ENCODE peak calls at places on chromosomes 2 and 18, in ten cellular contexts. One of them, this sample, is unnamed.

GRCh38 chr2:166365239-166365638 is 10.5 kb downstream of the SCN9A start:
- DNase-seq in EL: no peak
- DNase-seq in T-helper 2 cell: no peak
- DNase-seq in fibroblast of mammary gland: no peak
- DNase-seq in mucosa of descending colon: no peak
- DNase-seq in lower lobe of right lung: no peak
- DNase-seq in activated T-cell treated with anti-CD3 and anti-CD28 coated beads for 1 hour: no peak
- DNase-seq in activated CD8-positive, alpha-beta memory T cell treated with anti-CD3 and anti-CD28 coated beads for 24 hours: no peak
- DNase-seq in K562: no peak
- DNase-seq in NCI-H1092: no peak
- DNase-seq in this sample: no peak

GRCh38 chr18:49031511-49032188 is 80.9 kb upstream of the SMAD7 start:
- DNase-seq in EL: no peak
- DNase-seq in T-helper 2 cell: peak; percentile 6
- DNase-seq in fibroblast of mammary gland: no peak
- DNase-seq in mucosa of descending colon: no peak
- DNase-seq in lower lobe of right lung: no peak
- DNase-seq in activated T-cell treated with anti-CD3 and anti-CD28 coated beads for 1 hour: no peak
- DNase-seq in activated CD8-positive, alpha-beta memory T cell treated with anti-CD3 and anti-CD28 coated beads for 24 hours: peak; percentile 74
- DNase-seq in K562: no peak
- DNase-seq in NCI-H1092: no peak
- DNase-seq in this sample: no peak

GRCh38 chr2:63555299-63555698 is 33.0 kb downstream of the WDPCP start:
- DNase-seq in EL: no peak
- DNase-seq in T-helper 2 cell: no peak
- DNase-seq in fibroblast of mammary gland: no peak
- DNase-seq in mucosa of descending colon: no peak
- DNase-seq in lower lobe of right lung: no peak
- DNase-seq in activated T-cell treated with anti-CD3 and anti-CD28 coated beads for 1 hour: no peak
- DNase-seq in activated CD8-positive, alpha-beta memory T cell treated with anti-CD3 and anti-CD28 coated beads for 24 hours: no peak
- DNase-seq in K562: no peak
- DNase-seq in NCI-H1092: no peak
- DNase-seq in this sample: no peak

GRCh38 chr18:58785870-58786269 is 78.8 kb upstream of the ZNF532 start:
- DNase-seq in EL: no peak
- DNase-seq in T-helper 2 cell: no peak
- DNase-seq in fibroblast of mammary gland: no peak
- DNase-seq in mucosa of descending colon: no peak
- DNase-seq in lower lobe of right lung: no peak
- DNase-seq in activated T-cell treated with anti-CD3 and anti-CD28 coated beads for 1 hour: no peak
- DNase-seq in activated CD8-positive, alpha-beta memory T cell treated with anti-CD3 and anti-CD28 coated beads for 24 hours: no peak
- DNase-seq in K562: no peak
- DNase-seq in NCI-H1092: no peak
- DNase-seq in this sample: no peak

GRCh38 chr2:64179582-64180321 is 35.5 kb upstream of the PELI1 start:
- DNase-seq in EL: no peak
- DNase-seq in T-helper 2 cell: no peak
- DNase-seq in fibroblast of mammary gland: peak; percentile 52
- DNase-seq in mucosa of descending colon: no peak
- DNase-seq in lower lobe of right lung: no peak
- DNase-seq in activated T-cell treated with anti-CD3 and anti-CD28 coated beads for 1 hour: no peak
- DNase-seq in activated CD8-positive, alpha-beta memory T cell treated with anti-CD3 and anti-CD28 coated beads for 24 hours: no peak
- DNase-seq in K562: no peak
- DNase-seq in NCI-H1092: no peak
- DNase-seq in this sample: peak; percentile 7

GRCh38 chr2:241035818-241036396 is 37.5 kb downstream of the SNED1 start:
- DNase-seq in EL: no peak
- DNase-seq in T-helper 2 cell: peak; percentile 56
- DNase-seq in fibroblast of mammary gland: no peak
- DNase-seq in mucosa of descending colon: no peak
- DNase-seq in lower lobe of right lung: no peak
- DNase-seq in activated T-cell treated with anti-CD3 and anti-CD28 coated beads for 1 hour: peak; percentile 29
- DNase-seq in activated CD8-positive, alpha-beta memory T cell treated with anti-CD3 and anti-CD28 coated beads for 24 hours: no peak
- DNase-seq in K562: peak; percentile 25
- DNase-seq in NCI-H1092: no peak
- DNase-seq in this sample: no peak

GRCh38 chr2:201242562-201243277 is 17.6 kb upstream of the CASP8 start:
- DNase-seq in EL: no peak
- DNase-seq in T-helper 2 cell: no peak
- DNase-seq in fibroblast of mammary gland: no peak
- DNase-seq in mucosa of descending colon: no peak
- DNase-seq in lower lobe of right lung: no peak
- DNase-seq in activated T-cell treated with anti-CD3 and anti-CD28 coated beads for 1 hour: no peak
- DNase-seq in activated CD8-positive, alpha-beta memory T cell treated with anti-CD3 and anti-CD28 coated beads for 24 hours: peak; percentile 13
- DNase-seq in K562: no peak
- DNase-seq in NCI-H1092: no peak
- DNase-seq in this sample: no peak

GRCh38 chr2:98432145-98432544 is 12.5 kb upstream of the INPP4A start:
- DNase-seq in EL: no peak
- DNase-seq in T-helper 2 cell: no peak
- DNase-seq in fibroblast of mammary gland: no peak
- DNase-seq in mucosa of descending colon: no peak
- DNase-seq in lower lobe of right lung: no peak
- DNase-seq in activated T-cell treated with anti-CD3 and anti-CD28 coated beads for 1 hour: no peak
- DNase-seq in activated CD8-positive, alpha-beta memory T cell treated with anti-CD3 and anti-CD28 coated beads for 24 hours: no peak
- DNase-seq in K562: no peak
- DNase-seq in NCI-H1092: no peak
- DNase-seq in this sample: no peak

GRCh38 chr2:234768608-234769196 is 183.1 kb upstream of the SH3BP4 start:
- DNase-seq in EL: peak; percentile 13
- DNase-seq in T-helper 2 cell: no peak
- DNase-seq in fibroblast of mammary gland: no peak
- DNase-seq in mucosa of descending colon: no peak
- DNase-seq in lower lobe of right lung: no peak
- DNase-seq in activated T-cell treated with anti-CD3 and anti-CD28 coated beads for 1 hour: no peak
- DNase-seq in activated CD8-positive, alpha-beta memory T cell treated with anti-CD3 and anti-CD28 coated beads for 24 hours: no peak
- DNase-seq in K562: no peak
- DNase-seq in NCI-H1092: no peak
- DNase-seq in this sample: no peak

GRCh38 chr2:179837408-179837807 is 24.0 kb downstream of the ZNF385B start:
- DNase-seq in EL: peak; percentile 81
- DNase-seq in T-helper 2 cell: no peak
- DNase-seq in fibroblast of mammary gland: peak; percentile 80
- DNase-seq in mucosa of descending colon: no peak
- DNase-seq in lower lobe of right lung: no peak
- DNase-seq in activated T-cell treated with anti-CD3 and anti-CD28 coated beads for 1 hour: no peak
- DNase-seq in activated CD8-positive, alpha-beta memory T cell treated with anti-CD3 and anti-CD28 coated beads for 24 hours: no peak
- DNase-seq in K562: no peak
- DNase-seq in NCI-H1092: no peak
- DNase-seq in this sample: peak; percentile 73

GRCh38 chr2:188369365-188369764 is 77.7 kb downstream of the GULP1 start:
- DNase-seq in EL: peak; percentile 71
- DNase-seq in T-helper 2 cell: no peak
- DNase-seq in fibroblast of mammary gland: peak; percentile 70
- DNase-seq in mucosa of descending colon: no peak
- DNase-seq in lower lobe of right lung: no peak
- DNase-seq in activated T-cell treated with anti-CD3 and anti-CD28 coated beads for 1 hour: no peak
- DNase-seq in activated CD8-positive, alpha-beta memory T cell treated with anti-CD3 and anti-CD28 coated beads for 24 hours: no peak
- DNase-seq in K562: peak; percentile 11
- DNase-seq in NCI-H1092: no peak
- DNase-seq in this sample: peak; percentile 49

GRCh38 chr2:86788172-86788571 is 2.5 kb downstream of the CD8A start:
- DNase-seq in EL: no peak
- DNase-seq in T-helper 2 cell: no peak
- DNase-seq in fibroblast of mammary gland: no peak
- DNase-seq in mucosa of descending colon: no peak
- DNase-seq in lower lobe of right lung: no peak
- DNase-seq in activated T-cell treated with anti-CD3 and anti-CD28 coated beads for 1 hour: no peak
- DNase-seq in activated CD8-positive, alpha-beta memory T cell treated with anti-CD3 and anti-CD28 coated beads for 24 hours: no peak
- DNase-seq in K562: no peak
- DNase-seq in NCI-H1092: no peak
- DNase-seq in this sample: no peak

GRCh38 chr2:209640358-209640757 is 131.3 kb upstream of the UNC80 start:
- DNase-seq in EL: peak; percentile 13
- DNase-seq in T-helper 2 cell: no peak
- DNase-seq in fibroblast of mammary gland: peak; percentile 21
- DNase-seq in mucosa of descending colon: no peak
- DNase-seq in lower lobe of right lung: no peak
- DNase-seq in activated T-cell treated with anti-CD3 and anti-CD28 coated beads for 1 hour: no peak
- DNase-seq in activated CD8-positive, alpha-beta memory T cell treated with anti-CD3 and anti-CD28 coated beads for 24 hours: no peak
- DNase-seq in K562: no peak
- DNase-seq in NCI-H1092: no peak
- DNase-seq in this sample: no peak

GRCh38 chr2:240793313-240794177 is 26.5 kb downstream of the KIF1A start:
- DNase-seq in EL: no peak
- DNase-seq in T-helper 2 cell: no peak
- DNase-seq in fibroblast of mammary gland: no peak
- DNase-seq in mucosa of descending colon: peak; percentile 7
- DNase-seq in lower lobe of right lung: peak; percentile 35
- DNase-seq in activated T-cell treated with anti-CD3 and anti-CD28 coated beads for 1 hour: no peak
- DNase-seq in activated CD8-positive, alpha-beta memory T cell treated with anti-CD3 and anti-CD28 coated beads for 24 hours: no peak
- DNase-seq in K562: no peak
- DNase-seq in NCI-H1092: no peak
- DNase-seq in this sample: no peak

GRCh38 chr2:109516445-109517117 is 97.2 kb downstream of the SEPTIN10 start:
- DNase-seq in EL: peak; percentile 34
- DNase-seq in T-helper 2 cell: no peak
- DNase-seq in fibroblast of mammary gland: no peak
- DNase-seq in mucosa of descending colon: no peak
- DNase-seq in lower lobe of right lung: peak; percentile 65
- DNase-seq in activated T-cell treated with anti-CD3 and anti-CD28 coated beads for 1 hour: no peak
- DNase-seq in activated CD8-positive, alpha-beta memory T cell treated with anti-CD3 and anti-CD28 coated beads for 24 hours: no peak
- DNase-seq in K562: peak; percentile 74
- DNase-seq in NCI-H1092: peak; percentile 19
- DNase-seq in this sample: peak; percentile 65

GRCh38 chr2:85162746-85163301 is 29.6 kb downstream of the TCF7L1 start:
- DNase-seq in EL: peak; percentile 13
- DNase-seq in T-helper 2 cell: no peak
- DNase-seq in fibroblast of mammary gland: peak; percentile 88
- DNase-seq in mucosa of descending colon: no peak
- DNase-seq in lower lobe of right lung: no peak
- DNase-seq in activated T-cell treated with anti-CD3 and anti-CD28 coated beads for 1 hour: no peak
- DNase-seq in activated CD8-positive, alpha-beta memory T cell treated with anti-CD3 and anti-CD28 coated beads for 24 hours: no peak
- DNase-seq in K562: no peak
- DNase-seq in NCI-H1092: no peak
- DNase-seq in this sample: no peak

GRCh38 chr2:30234180-30234971 is 3.0 kb downstream of the LBH start:
- DNase-seq in EL: peak; percentile 72
- DNase-seq in T-helper 2 cell: peak; percentile 36
- DNase-seq in fibroblast of mammary gland: peak; percentile 87
- DNase-seq in mucosa of descending colon: no peak
- DNase-seq in lower lobe of right lung: no peak
- DNase-seq in activated T-cell treated with anti-CD3 and anti-CD28 coated beads for 1 hour: peak; percentile 27
- DNase-seq in activated CD8-positive, alpha-beta memory T cell treated with anti-CD3 and anti-CD28 coated beads for 24 hours: peak; percentile 77
- DNase-seq in K562: no peak
- DNase-seq in NCI-H1092: no peak
- DNase-seq in this sample: peak; percentile 99

GRCh38 chr18:55287935-55288868 is 299.8 kb downstream of the TCF4 start:
- DNase-seq in EL: no peak
- DNase-seq in T-helper 2 cell: no peak
- DNase-seq in fibroblast of mammary gland: peak; percentile 44
- DNase-seq in mucosa of descending colon: no peak
- DNase-seq in lower lobe of right lung: no peak
- DNase-seq in activated T-cell treated with anti-CD3 and anti-CD28 coated beads for 1 hour: no peak
- DNase-seq in activated CD8-positive, alpha-beta memory T cell treated with anti-CD3 and anti-CD28 coated beads for 24 hours: no peak
- DNase-seq in K562: no peak
- DNase-seq in NCI-H1092: no peak
- DNase-seq in this sample: no peak

GRCh38 chr18:32072321-32072720 is 19.4 kb upstream of the RNF138 start:
- DNase-seq in EL: no peak
- DNase-seq in T-helper 2 cell: no peak
- DNase-seq in fibroblast of mammary gland: no peak
- DNase-seq in mucosa of descending colon: no peak
- DNase-seq in lower lobe of right lung: no peak
- DNase-seq in activated T-cell treated with anti-CD3 and anti-CD28 coated beads for 1 hour: no peak
- DNase-seq in activated CD8-positive, alpha-beta memory T cell treated with anti-CD3 and anti-CD28 coated beads for 24 hours: no peak
- DNase-seq in K562: peak; percentile 45
- DNase-seq in NCI-H1092: no peak
- DNase-seq in this sample: peak; percentile 17

GRCh38 chr2:68463287-68463877 is 3.7 kb downstream of the FBXO48 start:
- DNase-seq in EL: peak; percentile 59
- DNase-seq in T-helper 2 cell: peak; percentile 34
- DNase-seq in fibroblast of mammary gland: peak; percentile 67
- DNase-seq in mucosa of descending colon: no peak
- DNase-seq in lower lobe of right lung: no peak
- DNase-seq in activated T-cell treated with anti-CD3 and anti-CD28 coated beads for 1 hour: no peak
- DNase-seq in activated CD8-positive, alpha-beta memory T cell treated with anti-CD3 and anti-CD28 coated beads for 24 hours: no peak
- DNase-seq in K562: peak; percentile 29
- DNase-seq in NCI-H1092: peak; percentile 20
- DNase-seq in this sample: peak; percentile 68